ENCODE peak calls at places on chromosomes 11 and 22, in nine cellular contexts. F is activated CD4-positive, CD25-positive, alpha-beta regulatory T cell treated with anti-CD3 and anti-CD28 coated beads, Interleukin-2, amount 50 U/mL, for 16 hours; E is upper lobe of right lung; B is GM20000; Q is NCI-H524; U is cardiac muscle cell; J is GDM1; Y is AG10803; K is OCI-LY7. X is an unnamed sample.

GRCh38 chr22:49215840-49216239 is 611.8 kb downstream of the BRD1 start:
- DNase-seq in Y (no peak), K (no peak), F (no peak), U (no peak), Q (no peak), E (peak), B (no peak), J (no peak), X (no peak)

GRCh38 chr11:86999859-87000753 is 37.6 kb upstream of the TMEM135 start:
- DNase-seq in Y (no peak), U (peak), E (no peak), Q (no peak), F (no peak), B (no peak), K (no peak), J (no peak), X (no peak)

GRCh38 chr11:12276356-12276755 is 101.0 kb upstream of the PARVA start:
- DNase-seq in F (no peak), Q (no peak), B (no peak), J (no peak), E (no peak), U (no peak), Y (no peak), K (no peak), X (no peak)

GRCh38 chr11:118908931-118909618 is 16.7 kb downstream of the BCL9L start:
- DNase-seq in F (no peak), Q (peak), E (peak), U (peak), J (no peak), Y (peak), K (no peak), B (no peak), X (no peak)

GRCh38 chr22:37178350-37179125 is 9.5 kb downstream of the C1QTNF6 start:
- DNase-seq in E (peak), U (peak), Q (no peak), B (no peak), J (no peak), K (no peak), F (no peak), Y (no peak), X (no peak)

GRCh38 chr11:46903846-46904245 is 14.5 kb downstream of the LRP4 start:
- DNase-seq in J (no peak), Q (no peak), E (no peak), U (no peak), F (no peak), B (no peak), K (peak), Y (no peak), X (no peak)

GRCh38 chr11:6705905-6706535 is 22.9 kb upstream of the MRPL17 start:
- DNase-seq in U (peak), F (no peak), Y (peak), E (no peak), J (no peak), Q (no peak), B (peak), K (peak), X (peak)

GRCh38 chr11:20156280-20156875 is 3.9 kb downstream of the DBX1 start:
- DNase-seq in F (no peak), B (peak), U (no peak), Q (peak), E (no peak), J (no peak), Y (no peak), K (no peak), X (peak)

GRCh38 chr11:20003357-20003756 is 156.9 kb downstream of the DBX1 start:
- DNase-seq in F (no peak), J (no peak), K (no peak), Y (no peak), E (no peak), Q (no peak), B (no peak), U (no peak), X (no peak)

GRCh38 chr22:25202290-25202921 is 2.7 kb downstream of the CRYBB3 start:
- DNase-seq in B (peak), E (peak), U (peak), J (no peak), F (peak), K (peak), Q (peak), Y (peak), X (peak)

X was measured in immature natural killer cell.